ENCODE peak calls at places on chromosomes 1 and 21, in six cellular contexts. One of them, this sample, is unnamed.

GRCh38 chr1:3350441-3351261 is 103.8 kb upstream of the ARHGEF16 start:
- DNase-seq in HFF-Myc: no peak
- DNase-seq in kidney epithelial cell: no peak
- DNase-seq in GM20000: no peak
- DNase-seq in glutamatergic neuron: no peak
- DNase-seq in tibial artery: peak
- DNase-seq in this sample: no peak

GRCh38 chr1:1358433-1359201 is at the start of gene MXRA8:
- DNase-seq in HFF-Myc: no peak
- DNase-seq in kidney epithelial cell: no peak
- DNase-seq in GM20000: no peak
- DNase-seq in glutamatergic neuron: peak
- DNase-seq in tibial artery: peak
- DNase-seq in this sample: peak

GRCh38 chr1:42690477-42691156 is 8.4 kb downstream of the YBX1 start:
- DNase-seq in HFF-Myc: no peak
- DNase-seq in kidney epithelial cell: no peak
- DNase-seq in GM20000: no peak
- DNase-seq in glutamatergic neuron: no peak
- DNase-seq in tibial artery: no peak
- DNase-seq in this sample: no peak

GRCh38 chr21:35326677-35327076 is 277.6 kb upstream of the RUNX1 start:
- DNase-seq in HFF-Myc: peak
- DNase-seq in kidney epithelial cell: no peak
- DNase-seq in GM20000: no peak
- DNase-seq in glutamatergic neuron: no peak
- DNase-seq in tibial artery: no peak
- DNase-seq in this sample: no peak

GRCh38 chr1:116763787-116764465 is 9.7 kb downstream of the CD2 start:
- DNase-seq in HFF-Myc: no peak
- DNase-seq in kidney epithelial cell: no peak
- DNase-seq in GM20000: no peak
- DNase-seq in glutamatergic neuron: peak
- DNase-seq in tibial artery: no peak
- DNase-seq in this sample: peak

GRCh38 chr21:31410763-31411278 is 66.8 kb upstream of the TIAM1 start:
- DNase-seq in HFF-Myc: no peak
- DNase-seq in kidney epithelial cell: no peak
- DNase-seq in GM20000: no peak
- DNase-seq in glutamatergic neuron: no peak
- DNase-seq in tibial artery: no peak
- DNase-seq in this sample: peak

GRCh38 chr1:109598655-109599054 is 20.8 kb downstream of the GNAT2 start:
- DNase-seq in HFF-Myc: no peak
- DNase-seq in kidney epithelial cell: no peak
- DNase-seq in GM20000: no peak
- DNase-seq in glutamatergic neuron: no peak
- DNase-seq in tibial artery: no peak
- DNase-seq in this sample: no peak

GRCh38 chr1:174982971-174983689 is 16.6 kb upstream of the CACYBP start:
- DNase-seq in HFF-Myc: no peak
- DNase-seq in kidney epithelial cell: no peak
- DNase-seq in GM20000: no peak
- DNase-seq in glutamatergic neuron: no peak
- DNase-seq in tibial artery: no peak
- DNase-seq in this sample: peak

GRCh38 chr1:32151319-32151787 is 28.1 kb upstream of the TXLNA start:
- DNase-seq in HFF-Myc: peak
- DNase-seq in kidney epithelial cell: no peak
- DNase-seq in GM20000: no peak
- DNase-seq in glutamatergic neuron: no peak
- DNase-seq in tibial artery: no peak
- DNase-seq in this sample: no peak

GRCh38 chr1:155695107-155695506 is 6.2 kb downstream of the DAP3 start:
- DNase-seq in HFF-Myc: no peak
- DNase-seq in kidney epithelial cell: no peak
- DNase-seq in GM20000: no peak
- DNase-seq in glutamatergic neuron: no peak
- DNase-seq in tibial artery: no peak
- DNase-seq in this sample: no peak

GRCh38 chr1:201259476-201260235 is 23.6 kb upstream of the PKP1 start:
- DNase-seq in HFF-Myc: no peak
- DNase-seq in kidney epithelial cell: no peak
- DNase-seq in GM20000: no peak
- DNase-seq in glutamatergic neuron: no peak
- DNase-seq in tibial artery: no peak
- DNase-seq in this sample: no peak
- TF ChIP-seq CTCF in HFF-Myc: no peak
- TF ChIP-seq CTCF in kidney epithelial cell: no peak
- TF ChIP-seq CTCF in GM20000: no peak
- TF ChIP-seq CTCF in glutamatergic neuron: no peak
- TF ChIP-seq CTCF in tibial artery: no peak
- TF ChIP-seq CTCF in this sample: no peak

GRCh38 chr21:25062061-25062460 is 545.2 kb downstream of the MRPL39 start:
- DNase-seq in HFF-Myc: no peak
- DNase-seq in kidney epithelial cell: no peak
- DNase-seq in GM20000: no peak
- DNase-seq in glutamatergic neuron: no peak
- DNase-seq in tibial artery: no peak
- DNase-seq in this sample: no peak
- TF ChIP-seq CTCF in HFF-Myc: no peak
- TF ChIP-seq CTCF in kidney epithelial cell: no peak
- TF ChIP-seq CTCF in GM20000: no peak
- TF ChIP-seq CTCF in glutamatergic neuron: no peak
- TF ChIP-seq CTCF in tibial artery: no peak
- TF ChIP-seq CTCF in this sample: no peak

GRCh38 chr1:80158266-80158665 is 1151.7 kb upstream of the ADGRL4 start:
- DNase-seq in HFF-Myc: no peak
- DNase-seq in kidney epithelial cell: no peak
- DNase-seq in GM20000: no peak
- DNase-seq in glutamatergic neuron: no peak
- DNase-seq in tibial artery: no peak
- DNase-seq in this sample: no peak

GRCh38 chr1:80158771-80159170 is 1152.2 kb upstream of the ADGRL4 start:
- DNase-seq in HFF-Myc: no peak
- DNase-seq in kidney epithelial cell: no peak
- DNase-seq in GM20000: no peak
- DNase-seq in glutamatergic neuron: no peak
- DNase-seq in tibial artery: no peak
- DNase-seq in this sample: no peak

GRCh38 chr1:80155371-80155770 is 1148.8 kb upstream of the ADGRL4 start:
- DNase-seq in HFF-Myc: no peak
- DNase-seq in kidney epithelial cell: no peak
- DNase-seq in GM20000: no peak
- DNase-seq in glutamatergic neuron: no peak
- DNase-seq in tibial artery: no peak
- DNase-seq in this sample: no peak

GRCh38 chr1:80153762-80154555 is 1147.4 kb upstream of the ADGRL4 start:
- DNase-seq in HFF-Myc: no peak
- DNase-seq in kidney epithelial cell: no peak
- DNase-seq in GM20000: no peak
- DNase-seq in glutamatergic neuron: no peak
- DNase-seq in tibial artery: no peak
- DNase-seq in this sample: no peak
- TF ChIP-seq CTCF in HFF-Myc: no peak
- TF ChIP-seq CTCF in kidney epithelial cell: no peak
- TF ChIP-seq CTCF in GM20000: no peak
- TF ChIP-seq CTCF in glutamatergic neuron: no peak
- TF ChIP-seq CTCF in tibial artery: no peak
- TF ChIP-seq CTCF in this sample: no peak

GRCh38 chr1:209587778-209588177 is 4.3 kb downstream of the CAMK1G start:
- DNase-seq in HFF-Myc: no peak
- DNase-seq in kidney epithelial cell: no peak
- DNase-seq in GM20000: no peak
- DNase-seq in glutamatergic neuron: no peak
- DNase-seq in tibial artery: no peak
- DNase-seq in this sample: no peak

GRCh38 chr1:209589440-209589839 is 5.9 kb downstream of the CAMK1G start:
- DNase-seq in HFF-Myc: no peak
- DNase-seq in kidney epithelial cell: no peak
- DNase-seq in GM20000: no peak
- DNase-seq in glutamatergic neuron: no peak
- DNase-seq in tibial artery: no peak
- DNase-seq in this sample: no peak

GRCh38 chr1:209593747-209594146 is 10.2 kb downstream of the CAMK1G start:
- DNase-seq in HFF-Myc: no peak
- DNase-seq in kidney epithelial cell: no peak
- DNase-seq in GM20000: no peak
- DNase-seq in glutamatergic neuron: no peak
- DNase-seq in tibial artery: no peak
- DNase-seq in this sample: no peak

GRCh38 chr1:209589863-209590262 is 6.3 kb downstream of the CAMK1G start:
- DNase-seq in HFF-Myc: no peak
- DNase-seq in kidney epithelial cell: no peak
- DNase-seq in GM20000: no peak
- DNase-seq in glutamatergic neuron: no peak
- DNase-seq in tibial artery: no peak
- DNase-seq in this sample: no peak

GRCh38 chr1:209590405-209590804 is 6.9 kb downstream of the CAMK1G start:
- DNase-seq in HFF-Myc: no peak
- DNase-seq in kidney epithelial cell: no peak
- DNase-seq in GM20000: no peak
- DNase-seq in glutamatergic neuron: peak
- DNase-seq in tibial artery: no peak
- DNase-seq in this sample: no peak
- TF ChIP-seq CTCF in HFF-Myc: no peak
- TF ChIP-seq CTCF in kidney epithelial cell: peak
- TF ChIP-seq CTCF in GM20000: no peak
- TF ChIP-seq CTCF in glutamatergic neuron: peak
- TF ChIP-seq CTCF in tibial artery: no peak
- TF ChIP-seq CTCF in this sample: no peak

GRCh38 chr1:7208647-7209180 is 423.5 kb downstream of the CAMTA1 start:
- DNase-seq in HFF-Myc: no peak
- DNase-seq in kidney epithelial cell: no peak
- DNase-seq in GM20000: no peak
- DNase-seq in glutamatergic neuron: no peak
- DNase-seq in tibial artery: no peak
- DNase-seq in this sample: no peak

GRCh38 chr1:7209340-7209739 is 424.1 kb downstream of the CAMTA1 start:
- DNase-seq in HFF-Myc: no peak
- DNase-seq in kidney epithelial cell: no peak
- DNase-seq in GM20000: no peak
- DNase-seq in glutamatergic neuron: no peak
- DNase-seq in tibial artery: no peak
- DNase-seq in this sample: no peak

GRCh38 chr1:7207875-7208646 is 422.8 kb downstream of the CAMTA1 start:
- DNase-seq in HFF-Myc: peak
- DNase-seq in kidney epithelial cell: peak
- DNase-seq in GM20000: peak
- DNase-seq in glutamatergic neuron: peak
- DNase-seq in tibial artery: no peak
- DNase-seq in this sample: peak
- TF ChIP-seq CTCF in HFF-Myc: peak
- TF ChIP-seq CTCF in kidney epithelial cell: peak
- TF ChIP-seq CTCF in GM20000: peak
- TF ChIP-seq CTCF in glutamatergic neuron: peak
- TF ChIP-seq CTCF in tibial artery: peak
- TF ChIP-seq CTCF in this sample: peak

DNA sequence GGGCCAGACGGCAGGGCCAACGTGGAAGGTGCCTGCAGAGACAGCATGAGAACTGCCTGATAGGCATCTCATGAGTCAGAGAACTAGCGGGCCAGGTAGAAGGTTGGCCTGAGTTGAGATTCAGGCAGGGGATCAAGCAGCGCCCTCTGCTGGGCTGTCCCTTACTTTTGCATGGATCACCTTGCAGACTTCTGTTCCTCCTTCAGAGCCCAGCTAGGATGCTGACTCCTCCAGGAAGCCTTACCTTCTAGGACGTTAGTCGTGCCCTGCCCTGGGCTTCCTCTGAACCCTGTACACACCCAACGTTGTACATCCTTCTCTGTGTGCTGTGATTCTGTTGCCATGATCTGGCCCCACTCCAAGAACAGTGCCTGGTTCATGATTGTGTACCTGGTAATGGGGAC is 231.3 kb upstream of the VAMP3 start:
- DNase-seq in HFF-Myc: no peak
- DNase-seq in kidney epithelial cell: no peak
- DNase-seq in GM20000: no peak
- DNase-seq in glutamatergic neuron: peak
- DNase-seq in tibial artery: no peak
- DNase-seq in this sample: peak
- TF ChIP-seq CTCF in HFF-Myc: no peak
- TF ChIP-seq CTCF in kidney epithelial cell: peak
- TF ChIP-seq CTCF in GM20000: no peak
- TF ChIP-seq CTCF in glutamatergic neuron: peak
- TF ChIP-seq CTCF in tibial artery: no peak
- TF ChIP-seq CTCF in this sample: peak

GRCh38 chr1:7185721-7186120 is 400.5 kb downstream of the CAMTA1 start:
- DNase-seq in HFF-Myc: no peak
- DNase-seq in kidney epithelial cell: no peak
- DNase-seq in GM20000: no peak
- DNase-seq in glutamatergic neuron: no peak
- DNase-seq in tibial artery: no peak
- DNase-seq in this sample: no peak

GRCh38 chr1:7192453-7192852 is 407.2 kb downstream of the CAMTA1 start:
- DNase-seq in HFF-Myc: no peak
- DNase-seq in kidney epithelial cell: no peak
- DNase-seq in GM20000: no peak
- DNase-seq in glutamatergic neuron: no peak
- DNase-seq in tibial artery: no peak
- DNase-seq in this sample: no peak

GRCh38 chr1:7187121-7187510 is 401.9 kb downstream of the CAMTA1 start:
- DNase-seq in HFF-Myc: no peak
- DNase-seq in kidney epithelial cell: no peak
- DNase-seq in GM20000: no peak
- DNase-seq in glutamatergic neuron: no peak
- DNase-seq in tibial artery: no peak
- DNase-seq in this sample: no peak

GRCh38 chr1:7190261-7190660 is 405.0 kb downstream of the CAMTA1 start:
- DNase-seq in HFF-Myc: no peak
- DNase-seq in kidney epithelial cell: no peak
- DNase-seq in GM20000: no peak
- DNase-seq in glutamatergic neuron: no peak
- DNase-seq in tibial artery: no peak
- DNase-seq in this sample: no peak

GRCh38 chr1:7186382-7187120 is 401.3 kb downstream of the CAMTA1 start:
- DNase-seq in HFF-Myc: no peak
- DNase-seq in kidney epithelial cell: no peak
- DNase-seq in GM20000: no peak
- DNase-seq in glutamatergic neuron: no peak
- DNase-seq in tibial artery: no peak
- DNase-seq in this sample: no peak
- TF ChIP-seq CTCF in HFF-Myc: no peak
- TF ChIP-seq CTCF in kidney epithelial cell: no peak
- TF ChIP-seq CTCF in GM20000: no peak
- TF ChIP-seq CTCF in glutamatergic neuron: peak
- TF ChIP-seq CTCF in tibial artery: no peak
- TF ChIP-seq CTCF in this sample: no peak

DNA sequence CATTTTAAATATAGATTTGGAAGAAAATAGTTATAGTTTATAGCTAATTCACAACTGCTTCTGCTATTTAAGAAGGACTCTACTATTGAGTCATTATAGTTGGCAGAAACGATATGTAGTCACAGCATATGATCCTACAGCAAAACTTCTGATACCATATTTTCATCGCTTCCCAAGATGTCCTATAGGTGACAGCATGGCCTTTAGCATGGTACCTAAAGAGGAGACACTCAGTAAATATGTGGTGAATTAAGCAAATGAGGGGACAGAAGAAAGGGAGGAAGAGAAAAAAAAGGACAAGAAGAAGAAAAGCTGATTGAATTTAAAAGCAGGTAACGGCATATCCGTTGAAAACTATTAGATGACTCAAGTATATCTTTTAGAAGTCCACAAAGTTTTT is 77.2 kb downstream of the PTGER3 start:
- DNase-seq in HFF-Myc: no peak
- DNase-seq in kidney epithelial cell: no peak
- DNase-seq in GM20000: no peak
- DNase-seq in glutamatergic neuron: no peak
- DNase-seq in tibial artery: no peak
- DNase-seq in this sample: no peak
- TF ChIP-seq CTCF in HFF-Myc: no peak
- TF ChIP-seq CTCF in kidney epithelial cell: no peak
- TF ChIP-seq CTCF in GM20000: no peak
- TF ChIP-seq CTCF in glutamatergic neuron: no peak
- TF ChIP-seq CTCF in tibial artery: no peak
- TF ChIP-seq CTCF in this sample: no peak

This sample was measured in activated CD8-positive, alpha-beta T cell treated with anti-CD3 and anti-CD28 coated beads for 36 hours.